ENCODE peak calls at places on chromosomes 7 and 10, in five cellular contexts. F is HEK293T, A is HCT116, O is K562, Q is H1. T is an unnamed sample.

GRCh38 chr7:27184342-27185012 is 555 bp downstream of the HOXA11 start:
- DNase-seq in O (no peak), F (no peak), Q (peak), A (no peak), T (peak)

GRCh38 chr10:132654708-132655661 is 117.4 kb downstream of the INPP5A start:
- DNase-seq in A (peak), Q (peak), F (peak), O (peak), T (peak)

GRCh38 chr7:51297986-51298385 is 18.6 kb downstream of the COBL start:
- DNase-seq in A (no peak), Q (no peak), O (no peak), F (no peak), T (no peak)

GRCh38 chr10:17249820-17250219 is 21.8 kb downstream of the VIM start:
- DNase-seq in A (peak), O (peak), Q (no peak), F (no peak), T (no peak)

GRCh38 chr10:15426558-15426957 is 55.5 kb upstream of the FAM171A1 start:
- DNase-seq in F (no peak), A (no peak), O (no peak), Q (no peak), T (no peak)

GRCh38 chr10:12583891-12584595 is 234.7 kb downstream of the CAMK1D start:
- DNase-seq in O (no peak), Q (no peak), A (no peak), F (no peak), T (no peak)

GRCh38 chr7:42869131-42870020 is 42.5 kb downstream of the C7orf25 start:
- DNase-seq in O (peak), Q (no peak), F (no peak), A (peak), T (no peak)

GRCh38 chr7:142602756-142603155 is 146.5 kb upstream of the PRSS1 start:
- DNase-seq in F (no peak), A (no peak), O (no peak), Q (no peak), T (no peak)

GRCh38 chr7:95298091-95298490 is 26.2 kb downstream of the PON1 start:
- DNase-seq in O (no peak), A (no peak), Q (no peak), F (no peak), T (no peak)

GRCh38 chr10:124087672-124088634 is 5.4 kb downstream of the CHST15 start:
- DNase-seq in A (no peak), F (no peak), O (no peak), Q (no peak), T (no peak)

GRCh38 chr7:157568785-157569584 is 232.2 kb downstream of the DNAJB6 start:
- DNase-seq in O (no peak), A (no peak), Q (peak), F (no peak), T (peak)

GRCh38 chr7:67825356-67825755 is 828.7 kb downstream of the TYW1 start:
- DNase-seq in O (no peak), Q (no peak), A (no peak), F (no peak), T (no peak)

GRCh38 chr7:149860821-149861727 is 12.7 kb upstream of the ATP6V0E2 start:
- DNase-seq in F (no peak), O (peak), A (no peak), Q (peak), T (peak)

GRCh38 chr10:51687296-51687695 is 12.1 kb downstream of the CSTF2T start:
- DNase-seq in F (no peak), A (no peak), Q (no peak), O (no peak), T (no peak)

GRCh38 chr7:27171636-27172387 is 2.3 kb downstream of the HOXA10 start:
- DNase-seq in A (no peak), O (no peak), F (no peak), Q (peak), T (no peak)

GRCh38 chr10:97426776-97427570 is 982 bp downstream of the PGAM1 start:
- DNase-seq in O (peak), Q (no peak), A (no peak), F (no peak), T (no peak)

GRCh38 chr10:22629843-22630228 is 84.5 kb downstream of the PIP4K2A start:
- DNase-seq in A (no peak), F (no peak), Q (no peak), O (peak), T (no peak)

GRCh38 chr7:23349484-23350157 is 50.5 kb downstream of the MALSU1 start:
- DNase-seq in O (no peak), A (peak), F (no peak), Q (no peak), T (no peak)

GRCh38 chr7:2516194-2516555 is 3.4 kb upstream of the LFNG start:
- DNase-seq in A (no peak), Q (no peak), F (no peak), O (no peak), T (no peak)

GRCh38 chr10:3494131-3494878 is 290.7 kb downstream of the KLF6 start:
- DNase-seq in O (no peak), A (no peak), Q (no peak), F (no peak), T (no peak)

GRCh38 chr10:50511512-50512213 is 112.1 kb downstream of the SGMS1 start:
- DNase-seq in A (peak), F (no peak), Q (no peak), O (peak), T (no peak)

GRCh38 chr7:76073335-76073990 is 25.6 kb downstream of the MDH2 start:
- DNase-seq in Q (peak), A (no peak), O (no peak), F (peak), T (peak)

GRCh38 chr7:90345548-90346319 is 782 bp upstream of the GTPBP10 start:
- DNase-seq in A (no peak), O (peak), F (no peak), Q (no peak), T (no peak)

GRCh38 chr7:142711196-142711595 is 38.1 kb upstream of the PRSS1 start:
- DNase-seq in O (no peak), F (no peak), Q (no peak), A (no peak), T (no peak)

GRCh38 chr7:14144538-14144937 is 155.1 kb upstream of the ETV1 start:
- DNase-seq in O (no peak), A (no peak), Q (no peak), F (no peak), T (no peak)

GRCh38 chr10:117007080-117007479 is 2.1 kb upstream of the SHTN1 start:
- DNase-seq in O (peak), F (no peak), A (peak), Q (no peak), T (no peak)

GRCh38 chr7:16403475-16403874 is 17.9 kb downstream of the CRPPA start:
- DNase-seq in Q (no peak), O (no peak), A (no peak), F (no peak), T (no peak)

GRCh38 chr10:6328708-6329423 is 126.1 kb downstream of the PFKFB3 start:
- DNase-seq in A (no peak), F (no peak), Q (no peak), O (no peak), T (no peak)

GRCh38 chr10:113283189-113283588 is 269.7 kb upstream of the HABP2 start:
- DNase-seq in Q (no peak), F (peak), A (peak), O (peak), T (peak)

GRCh38 chr7:28685291-28685659 is 272.9 kb downstream of the TRIL start:
- DNase-seq in A (no peak), O (no peak), F (no peak), Q (no peak), T (no peak)
- TF ChIP-seq SP1 in A (no peak), O (no peak), F (no peak), Q (no peak), T (no peak)

DNA sequence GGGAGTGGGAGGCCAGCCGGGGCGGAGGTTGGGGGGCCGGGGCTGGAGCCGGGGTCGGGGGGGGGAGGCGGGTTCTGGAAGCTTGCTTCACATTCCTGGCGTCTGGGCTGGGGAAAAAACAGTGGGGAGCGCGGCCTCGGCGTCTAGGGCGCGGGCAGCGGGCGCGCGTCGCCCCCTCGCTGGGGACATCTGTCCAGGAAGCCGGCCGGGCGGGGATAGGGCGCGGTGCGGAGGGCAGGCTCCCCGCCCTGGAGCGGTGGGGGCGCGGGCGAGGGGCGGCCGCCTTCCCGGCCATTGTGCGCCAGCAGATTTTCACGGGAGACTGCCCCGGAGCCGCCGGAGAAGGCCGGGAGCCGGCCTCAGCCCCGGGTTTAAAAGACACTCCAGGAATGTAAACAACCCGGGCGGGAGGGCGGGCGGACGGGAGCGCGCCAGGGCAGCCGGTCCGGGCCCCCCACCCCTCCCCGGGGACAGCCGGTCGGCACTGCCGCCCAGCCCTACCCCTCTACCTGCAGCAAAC is 1.4 kb downstream of the ZMIZ1 start:
- DNase-seq in F (no peak), O (peak), A (no peak), Q (no peak), T (peak)
- TF ChIP-seq SP1 in F (no peak), O (no peak), A (no peak), Q (no peak), T (no peak)

GRCh38 chr10:29543715-29544114 is 91.1 kb downstream of the SVIL start:
- DNase-seq in O (no peak), Q (no peak), A (no peak), F (no peak), T (no peak)
- TF ChIP-seq SP1 in O (no peak), Q (no peak), A (no peak), F (no peak), T (no peak)

GRCh38 chr10:68560916-68561691 is 967 bp downstream of the TET1 start:
- DNase-seq in F (peak), O (peak), A (no peak), Q (peak), T (peak)
- TF ChIP-seq SP1 in F (no peak), O (peak), A (no peak), Q (no peak), T (no peak)

DNA sequence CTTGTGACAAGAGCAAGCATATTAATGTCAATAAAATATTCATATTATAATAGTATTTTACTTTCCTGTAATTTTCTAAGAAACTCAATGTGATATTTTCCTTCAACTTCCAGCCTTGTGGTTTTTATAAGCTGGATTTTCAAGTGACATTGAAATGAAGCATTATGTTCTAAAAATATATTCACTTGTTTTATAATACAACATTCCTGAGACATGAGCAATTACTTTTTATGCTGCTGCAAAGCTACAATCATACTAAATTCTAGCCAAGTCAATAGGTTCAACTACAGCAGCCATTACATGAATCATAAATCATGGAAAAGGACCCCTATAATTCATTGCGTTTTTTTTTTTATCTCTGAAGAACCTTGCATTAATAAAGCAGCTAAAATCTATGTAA is 132.8 kb downstream of the GNAT3 start:
- DNase-seq in Q (no peak), F (no peak), A (no peak), O (no peak), T (no peak)
- TF ChIP-seq SP1 in Q (no peak), F (no peak), A (peak), O (no peak), T (no peak)

DNA sequence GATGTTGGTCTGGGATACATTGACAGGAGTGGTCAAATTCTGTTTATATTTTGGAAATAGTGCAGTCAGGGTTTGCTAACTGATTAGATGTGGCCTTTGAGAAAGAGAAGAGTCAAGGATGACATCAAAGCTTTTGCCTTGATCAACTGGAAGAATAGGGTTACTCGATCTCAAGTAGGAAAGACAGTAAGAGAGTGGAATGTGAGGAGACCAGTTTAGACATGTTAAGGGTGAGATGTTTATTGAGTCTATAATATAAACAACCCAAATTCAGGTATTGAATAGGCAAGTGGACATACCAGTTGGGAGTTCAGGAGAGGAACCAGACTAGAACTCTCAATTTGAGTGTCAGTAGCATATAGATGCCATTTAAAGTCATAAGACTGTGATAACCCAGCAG is 1.9 kb upstream of the ANKRD7 start:
- DNase-seq in Q (no peak), A (no peak), O (no peak), F (no peak), T (no peak)
- TF ChIP-seq SP1 in Q (no peak), A (no peak), O (no peak), F (no peak), T (no peak)

GRCh38 chr7:120794100-120794729 is 63.7 kb downstream of the TSPAN12 start:
- DNase-seq in F (no peak), A (no peak), O (peak), Q (no peak), T (no peak)
- TF ChIP-seq SP1 in F (no peak), A (no peak), O (no peak), Q (no peak), T (no peak)

GRCh38 chr10:29517352-29517923 is 117.3 kb downstream of the SVIL start:
- DNase-seq in O (peak), Q (peak), F (peak), A (peak), T (peak)
- TF ChIP-seq SP1 in O (no peak), Q (no peak), F (no peak), A (no peak), T (no peak)